ENCODE peak calls at places on chromosomes 3 and 15, in five cellular contexts. N is dorsolateral prefrontal cortex, J is A549, K is WERI-Rb-1, P is spleen. F is an unnamed sample.

GRCh38 chr15:74884428-74885223 is 5.2 kb upstream of the MPI start:
- DNase-seq in N (no peak), P (no peak), J (no peak), K (no peak), F (no peak)

GRCh38 chr3:129609591-129610169 is 3.2 kb upstream of the PLXND1 start:
- DNase-seq in P (no peak), J (no peak), N (no peak), K (no peak), F (no peak)

GRCh38 chr15:82045179-82045891 is 483 bp downstream of the MEX3B start:
- DNase-seq in K (peak), N (no peak), J (peak), P (peak), F (no peak)

GRCh38 chr3:73623996-73624362 is 762 bp downstream of the PDZRN3 start:
- DNase-seq in P (no peak), N (peak), K (peak), J (no peak), F (no peak)

GRCh38 chr15:96181873-96182301 is 148.6 kb upstream of the NR2F2 start:
- DNase-seq in N (no peak), P (no peak), K (no peak), J (no peak), F (no peak)

GRCh38 chr3:14606663-14607339 is 44.8 kb upstream of the CCDC174 start:
- DNase-seq in N (no peak), K (no peak), P (no peak), J (no peak), F (no peak)

GRCh38 chr3:28917895-28918294 is 363.0 kb upstream of the RBMS3 start:
- DNase-seq in J (no peak), N (no peak), P (no peak), K (no peak), F (no peak)

GRCh38 chr3:152644478-152644877 is 190.5 kb upstream of the P2RY1 start:
- DNase-seq in N (no peak), J (no peak), K (no peak), P (no peak), F (no peak)

GRCh38 chr3:194158942-194159439 is 23.0 kb downstream of the HES1 start:
- DNase-seq in P (no peak), K (no peak), J (no peak), N (no peak), F (no peak)

GRCh38 chr3:16808393-16809107 is 76.2 kb upstream of the PLCL2 start:
- DNase-seq in J (no peak), P (no peak), N (no peak), K (no peak), F (no peak)

GRCh38 chr3:129534428-129535027 is 6.1 kb downstream of the RHO start:
- DNase-seq in N (no peak), K (no peak), P (no peak), J (no peak), F (no peak)

GRCh38 chr3:45499529-45499928 is 95.0 kb upstream of the LIMD1 start:
- DNase-seq in J (peak), K (no peak), N (no peak), P (no peak), F (no peak)

GRCh38 chr15:90219421-90220141 is 14.2 kb downstream of the CIB1 start:
- DNase-seq in P (peak), J (no peak), N (no peak), K (peak), F (no peak)

GRCh38 chr15:79099692-79100091 is 9.1 kb upstream of the RASGRF1 start:
- DNase-seq in N (no peak), P (no peak), J (no peak), K (no peak), F (no peak)

GRCh38 chr15:58469432-58470353 is 37.9 kb downstream of the LIPC start:
- DNase-seq in P (no peak), K (no peak), N (no peak), J (peak), F (no peak)

GRCh38 chr3:106466881-106467280 is 598.1 kb upstream of the CBLB start:
- DNase-seq in P (no peak), J (no peak), N (no peak), K (no peak), F (no peak)

GRCh38 chr15:70559223-70559823 is 204.0 kb downstream of the UACA start:
- DNase-seq in J (no peak), N (no peak), K (no peak), P (peak), F (no peak)

GRCh38 chr3:174170248-174170647 is 688.9 kb upstream of the NAALADL2 start:
- DNase-seq in N (no peak), J (no peak), P (no peak), K (peak), F (no peak)

GRCh38 chr15:66124626-66125025 is 128.9 kb downstream of the MEGF11 start:
- DNase-seq in K (peak), N (no peak), P (no peak), J (no peak), F (no peak)

GRCh38 chr15:40051616-40052415 is 12.8 kb upstream of the SRP14 start:
- DNase-seq in P (peak), K (no peak), J (no peak), N (no peak), F (no peak)

GRCh38 chr3:16883057-16883725 is 1.6 kb upstream of the PLCL2 start:
- DNase-seq in N (no peak), J (no peak), P (peak), K (no peak), F (no peak)

GRCh38 chr3:194054540-194054939 is 81.4 kb upstream of the HES1 start:
- DNase-seq in J (no peak), P (no peak), K (no peak), N (no peak), F (no peak)

GRCh38 chr3:188071636-188072035 is 82.3 kb upstream of the LPP start:
- DNase-seq in J (no peak), K (no peak), N (no peak), P (no peak), F (no peak)

GRCh38 chr15:54941417-54941816 is 255.3 kb downstream of the RSL24D1 start:
- DNase-seq in P (no peak), J (no peak), K (no peak), N (no peak), F (no peak)

GRCh38 chr15:96947830-96948229 is 617.3 kb downstream of the NR2F2 start:
- DNase-seq in J (no peak), N (no peak), K (no peak), P (no peak), F (no peak)

GRCh38 chr15:59013246-59013645 is 25.8 kb downstream of the RNF111 start:
- DNase-seq in P (no peak), J (no peak), N (no peak), K (no peak), F (no peak)

GRCh38 chr3:87191175-87191574 is 35.9 kb upstream of the CHMP2B start:
- DNase-seq in K (no peak), J (no peak), N (no peak), P (no peak), F (no peak)

GRCh38 chr15:88739541-88739940 is 63.7 kb upstream of the ACAN start:
- DNase-seq in K (no peak), J (no peak), N (no peak), P (no peak), F (no peak)
- H3K27ac ChIP-seq in K (no peak), J (no peak), N (no peak), P (no peak), F (no peak)

GRCh38 chr3:189772584-189772983 is 141.4 kb downstream of the TP63 start:
- DNase-seq in P (no peak), J (peak), N (no peak), K (peak), F (no peak)
- H3K27ac ChIP-seq in P (no peak), J (peak), N (no peak), K (peak), F (no peak)

DNA sequence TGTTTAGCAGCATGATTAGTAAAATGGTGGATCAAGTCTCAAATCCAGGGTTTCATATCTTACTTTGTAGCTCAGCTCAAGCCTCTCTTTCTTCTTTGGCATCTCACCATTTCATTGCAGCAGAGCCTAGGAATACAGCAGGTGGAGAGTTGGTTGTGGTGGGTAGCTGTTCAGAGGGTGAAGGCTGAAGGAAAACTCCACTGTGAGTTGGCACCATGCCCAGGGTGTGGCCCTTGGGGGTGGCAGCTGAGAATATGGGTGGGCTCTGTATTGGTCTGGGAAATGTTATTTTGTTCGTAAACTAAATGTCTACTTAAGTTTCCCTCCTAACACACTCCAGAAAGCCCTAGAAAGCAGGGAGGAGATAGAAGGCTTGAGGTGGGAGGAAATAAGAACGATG is 1.7 kb upstream of the MAP1A start:
- DNase-seq in N (no peak), P (no peak), J (no peak), K (no peak), F (no peak)
- H3K27ac ChIP-seq in N (peak), P (no peak), J (no peak), K (no peak), F (peak)

GRCh38 chr3:38306941-38307340 is 24.8 kb downstream of the SLC22A14 start:
- DNase-seq in K (no peak), N (no peak), J (no peak), P (no peak), F (no peak)

GRCh38 chr3:38308456-38308855 is 26.4 kb downstream of the SLC22A14 start:
- DNase-seq in K (no peak), N (no peak), P (no peak), J (no peak), F (no peak)

GRCh38 chr3:38311474-38311873 is 29.4 kb downstream of the SLC22A14 start:
- DNase-seq in N (no peak), K (no peak), P (no peak), J (no peak), F (no peak)

GRCh38 chr3:38311941-38312340 is 29.8 kb downstream of the SLC22A14 start:
- DNase-seq in J (no peak), N (no peak), P (no peak), K (no peak), F (no peak)

DNA sequence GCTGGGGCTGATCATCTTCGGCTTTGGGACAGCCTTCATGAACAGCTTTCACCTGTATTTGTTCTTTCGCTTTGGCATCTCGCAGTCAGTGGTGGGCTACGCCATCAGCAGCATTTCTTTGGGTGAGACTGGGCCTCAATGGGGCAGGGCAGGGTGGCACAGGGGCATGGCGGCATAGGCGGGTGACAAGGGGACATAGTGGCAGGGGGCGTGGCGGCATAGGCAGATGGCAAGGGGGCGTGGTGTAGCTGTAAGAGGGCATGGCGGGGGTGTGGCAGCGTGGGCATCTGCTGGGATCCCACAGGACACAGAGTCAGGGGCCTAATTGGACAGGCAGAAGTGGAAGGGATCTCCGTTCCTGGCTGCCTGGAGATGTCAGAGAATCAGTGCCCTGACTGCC is 25.5 kb downstream of the SLC22A14 start:
- DNase-seq in N (no peak), P (no peak), K (no peak), J (no peak), F (no peak)
- H3K27ac ChIP-seq in N (no peak), P (no peak), K (no peak), J (no peak), F (no peak)

GRCh38 chr15:85649372-85649771 is 145.4 kb downstream of the KLHL25 start:
- DNase-seq in K (no peak), J (peak), N (no peak), P (no peak), F (no peak)

GRCh38 chr15:85657132-85657531 is 137.6 kb downstream of the KLHL25 start:
- DNase-seq in K (no peak), N (no peak), P (no peak), J (no peak), F (no peak)

GRCh38 chr15:85646538-85647091 is 148.1 kb downstream of the KLHL25 start:
- DNase-seq in N (no peak), K (no peak), J (no peak), P (no peak), F (no peak)

GRCh38 chr15:85651551-85651950 is 143.2 kb downstream of the KLHL25 start:
- DNase-seq in K (no peak), P (no peak), N (no peak), J (no peak), F (no peak)

GRCh38 chr15:85652457-85652856 is 142.3 kb downstream of the KLHL25 start:
- DNase-seq in J (no peak), K (no peak), N (no peak), P (no peak), F (no peak)
- H3K27ac ChIP-seq in J (no peak), K (no peak), N (no peak), P (no peak), F (no peak)

DNA sequence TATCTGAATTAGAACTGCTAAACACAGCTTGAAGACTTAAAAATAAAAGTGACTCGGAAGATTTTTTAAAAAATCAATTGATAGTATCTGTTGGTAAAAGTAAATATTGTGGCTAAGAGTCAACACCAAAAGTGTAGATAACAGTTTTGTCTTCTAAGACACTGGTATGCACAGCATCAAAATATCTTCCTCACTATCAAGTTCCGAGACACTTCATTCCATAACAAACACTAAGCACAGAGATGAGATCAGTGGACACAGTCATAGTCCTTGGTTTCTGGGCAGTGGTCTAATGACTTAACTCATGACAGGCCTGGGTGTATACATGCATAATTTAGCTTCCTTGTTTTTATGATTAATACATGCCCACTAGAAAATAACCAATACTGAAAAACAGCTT is 63.2 kb downstream of the PXYLP1 start:
- DNase-seq in K (no peak), P (no peak), N (no peak), J (peak), F (no peak)
- H3K27ac ChIP-seq in K (no peak), P (peak), N (peak), J (peak), F (no peak)